ENCODE peak calls at places on chromosomes 1 and 21, in six cellular contexts. X is GM12878, M is K562, K is A549, N is HepG2, Z is H1. A is an unnamed sample.

GRCh38 chr1:58443986-58444603 is 102.4 kb downstream of the OMA1 start:
- DNase-seq in X (no peak), M (no peak), K (no peak), N (no peak), Z (no peak), A (no peak)

GRCh38 chr1:210500831-210501230 is 172.1 kb downstream of the HHAT start:
- DNase-seq in X (no peak), M (no peak), K (no peak), N (no peak), Z (no peak), A (no peak)

GRCh38 chr1:180188103-180188506 is 33.4 kb downstream of the QSOX1 start:
- DNase-seq in X (no peak), M (peak; percentile 74), K (peak; percentile 79), N (peak; percentile 41), Z (peak; percentile 81), A (peak; percentile 87)

GRCh38 chr1:30847358-30847972 is 61.1 kb downstream of the SDC3 start:
- DNase-seq in X (no peak), M (peak; percentile 38), K (no peak), N (peak; percentile 90), Z (peak; percentile 72), A (no peak)

GRCh38 chr1:197618065-197618464 is 157.2 kb downstream of the DENND1B start:
- DNase-seq in X (no peak), M (no peak), K (no peak), N (peak; percentile 6), Z (no peak), A (no peak)

GRCh38 chr1:245153645-245154428 is 948 bp upstream of the KIF26B start:
- DNase-seq in X (no peak), M (peak; percentile 15), K (peak; percentile 20), N (no peak), Z (peak; percentile 71), A (peak; percentile 74)

GRCh38 chr1:226166341-226166740 is 20.2 kb downstream of the ACBD3 start:
- DNase-seq in X (no peak), M (no peak), K (no peak), N (no peak), Z (no peak), A (no peak)

GRCh38 chr1:100077525-100077924 is 55.2 kb downstream of the SASS6 start:
- DNase-seq in X (peak; percentile 72), M (no peak), K (no peak), N (no peak), Z (no peak), A (no peak)

GRCh38 chr1:96887501-96887900 is 165.9 kb downstream of the PTBP2 start:
- DNase-seq in X (no peak), M (no peak), K (no peak), N (no peak), Z (no peak), A (no peak)

GRCh38 chr21:25371831-25372434 is 235.3 kb downstream of the MRPL39 start:
- DNase-seq in X (no peak), M (no peak), K (no peak), N (no peak), Z (no peak), A (no peak)

GRCh38 chr1:221310180-221310579 is 430.9 kb downstream of the HLX start:
- DNase-seq in X (no peak), M (no peak), K (no peak), N (no peak), Z (no peak), A (no peak)

GRCh38 chr21:15031790-15032357 is 32.9 kb downstream of the NRIP1 start:
- DNase-seq in X (no peak), M (no peak), K (no peak), N (no peak), Z (no peak), A (no peak)

GRCh38 chr1:96388421-96389310 is 332.9 kb upstream of the PTBP2 start:
- DNase-seq in X (no peak), M (no peak), K (no peak), N (no peak), Z (no peak), A (no peak)

GRCh38 chr1:62436039-62436465 is 797 bp upstream of the USP1 start:
- DNase-seq in X (no peak), M (no peak), K (peak; percentile 99), N (no peak), Z (peak; percentile 93), A (no peak)

GRCh38 chr1:154741747-154742495 is 128.2 kb downstream of the KCNN3 start:
- DNase-seq in X (no peak), M (peak; percentile 28), K (peak; percentile 17), N (peak; percentile 63), Z (peak; percentile 85), A (no peak)

GRCh38 chr1:61477301-61477700 is 247.6 kb downstream of the TM2D1 start:
- DNase-seq in X (no peak), M (no peak), K (no peak), N (no peak), Z (no peak), A (no peak)

GRCh38 chr1:200033511-200034261 is 6.2 kb downstream of the NR5A2 start:
- DNase-seq in X (no peak), M (no peak), K (no peak), N (no peak), Z (peak; percentile 59), A (no peak)

GRCh38 chr1:23341829-23342697 is 2.0 kb downstream of the HNRNPR start:
- DNase-seq in X (no peak), M (peak; percentile 59), K (no peak), N (peak; percentile 27), Z (no peak), A (no peak)

GRCh38 chr1:246602194-246602593 is 35.9 kb downstream of the CNST start:
- DNase-seq in X (no peak), M (no peak), K (no peak), N (no peak), Z (no peak), A (no peak)

GRCh38 chr1:28287315-28287714 is 28.0 kb downstream of the SESN2 start:
- DNase-seq in X (no peak), M (no peak), K (no peak), N (no peak), Z (no peak), A (no peak)

GRCh38 chr1:168320805-168321577 is 40.3 kb downstream of the TBX19 start:
- DNase-seq in X (no peak), M (peak; percentile 82), K (peak; percentile 61), N (peak; percentile 23), Z (no peak), A (no peak)

GRCh38 chr1:22508329-22508728 is 55.0 kb upstream of the EPHA8 start:
- DNase-seq in X (no peak), M (no peak), K (no peak), N (no peak), Z (no peak), A (no peak)

GRCh38 chr1:177517556-177517955 is 346.8 kb downstream of the BRINP2 start:
- DNase-seq in X (no peak), M (no peak), K (no peak), N (no peak), Z (no peak), A (no peak)

GRCh38 chr1:229063154-229063553 is 207.8 kb upstream of the RAB4A start:
- DNase-seq in X (no peak), M (no peak), K (no peak), N (no peak), Z (no peak), A (no peak)

GRCh38 chr1:24964811-24965570 is 34.9 kb upstream of the RUNX3 start:
- DNase-seq in X (peak; percentile 96), M (no peak), K (no peak), N (no peak), Z (no peak), A (no peak)

GRCh38 chr1:26126321-26127084 is 14.9 kb downstream of the PDIK1L start:
- DNase-seq in X (no peak), M (peak; percentile 97), K (peak; percentile 25), N (no peak), Z (peak; percentile 26), A (no peak)

GRCh38 chr1:36516372-36517018 is 33.8 kb upstream of the CSF3R start:
- DNase-seq in X (no peak), M (peak; percentile 89), K (peak; percentile 65), N (peak; percentile 60), Z (peak; percentile 82), A (peak; percentile 87)

GRCh38 chr1:28235746-28236655 is at the start of gene ATP5IF1:
- DNase-seq in X (peak; percentile 96), M (peak; percentile 99), K (peak; percentile 95), N (peak; percentile 96), Z (peak; percentile 88), A (peak; percentile 97)

GRCh38 chr1:40620150-40620549 is 45.3 kb downstream of the RIMS3 start:
- DNase-seq in X (no peak), M (no peak), K (no peak), N (no peak), Z (no peak), A (no peak)
- TF ChIP-seq CHD2 in X (no peak), M (no peak), K (no peak), N (no peak), Z (no peak), A (no peak)

GRCh38 chr1:204102719-204103118 is 29.8 kb downstream of the SOX13 start:
- DNase-seq in X (no peak), M (peak; percentile 8), K (no peak), N (peak; percentile 49), Z (no peak), A (no peak)
- TF ChIP-seq CHD2 in X (no peak), M (no peak), K (no peak), N (no peak), Z (no peak), A (no peak)

GRCh38 chr1:203473781-203474305 is 1.8 kb upstream of the PRELP start:
- DNase-seq in X (no peak), M (no peak), K (no peak), N (no peak), Z (no peak), A (no peak)

GRCh38 chr1:203476223-203476622 is 617 bp downstream of the PRELP start:
- DNase-seq in X (no peak), M (no peak), K (no peak), N (no peak), Z (no peak), A (no peak)

GRCh38 chr1:203477748-203478147 is 2.1 kb downstream of the PRELP start:
- DNase-seq in X (no peak), M (no peak), K (no peak), N (no peak), Z (no peak), A (no peak)

GRCh38 chr1:203473281-203473680 is 2.3 kb upstream of the PRELP start:
- DNase-seq in X (no peak), M (no peak), K (no peak), N (no peak), Z (no peak), A (no peak)

GRCh38 chr1:203475012-203475981 is at the start of gene PRELP:
- DNase-seq in X (no peak), M (no peak), K (peak; percentile 5), N (no peak), Z (no peak), A (peak; percentile 67)
- TF ChIP-seq CHD2 in X (no peak), M (no peak), K (no peak), N (no peak), Z (no peak), A (no peak)

DNA sequence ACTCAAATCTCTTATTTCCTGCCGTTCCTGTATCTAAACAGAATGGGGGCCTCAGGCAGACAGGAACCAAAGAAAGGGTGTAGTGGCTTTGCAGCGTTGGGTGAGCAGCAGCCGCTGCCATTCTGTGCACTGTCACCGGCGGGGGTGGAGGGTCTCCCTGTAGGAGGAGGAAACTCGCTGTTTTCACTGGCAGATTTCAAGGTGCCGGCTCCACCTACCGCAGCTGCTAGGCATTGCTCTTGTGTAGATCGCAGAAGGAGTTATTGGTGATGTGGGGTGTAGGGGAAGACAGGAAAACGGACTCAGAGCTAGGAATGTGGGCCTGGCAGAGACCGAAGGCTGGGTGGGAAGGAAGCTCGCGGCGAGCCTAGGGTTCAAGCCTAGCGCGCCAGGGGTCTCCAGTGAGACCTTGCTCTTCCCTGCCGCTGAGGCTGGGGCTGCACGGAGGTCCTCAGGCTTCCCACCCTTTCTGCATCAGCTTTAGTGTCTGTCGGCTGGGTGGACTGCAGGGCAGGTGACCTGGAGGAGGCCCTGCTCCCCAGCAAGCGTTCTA is 20.8 kb downstream of the ATP5PO start:
- DNase-seq in X (no peak), M (peak; percentile 92), K (peak; percentile 77), N (peak; percentile 70), Z (peak; percentile 81), A (peak; percentile 88)
- TF ChIP-seq CHD2 in X (no peak), M (no peak), K (no peak), N (no peak), Z (no peak), A (no peak)

A was measured in SK-N-SH.